ENCODE peak calls at places on chromosomes 13 and 19, in seven cellular contexts. K is SK-N-DZ; S is EL; L is heart right ventricle; B is HFFc6; Q is thoracic aorta; X is stimulated activated CD4-positive, alpha-beta T cell treated with anti-CD3 and anti-CD28 coated beads, Interleukin-4, amount 100 ng/mL, for 1 hour. H is an unnamed sample.

GRCh38 chr13:32257649-32258048 is 57.5 kb downstream of the ZAR1L start:
- DNase-seq in K (no peak), S (no peak), L (no peak), B (no peak), Q (no peak), X (no peak), H (no peak)

GRCh38 chr13:29598321-29598720 is 2.8 kb upstream of the SLC7A1 start:
- DNase-seq in K (peak), S (no peak), L (no peak), B (no peak), Q (no peak), X (no peak), H (no peak)

GRCh38 chr13:25088562-25089221 is 7.2 kb upstream of the PABPC3 start:
- DNase-seq in K (no peak), S (no peak), L (no peak), B (no peak), Q (no peak), X (no peak), H (no peak)

GRCh38 chr13:21033866-21034601 is 27.4 kb downstream of the LATS2 start:
- DNase-seq in K (no peak), S (peak), L (no peak), B (peak), Q (no peak), X (no peak), H (peak)

GRCh38 chr19:56748443-56748842 is 76.9 kb upstream of the ZNF835 start:
- DNase-seq in K (peak), S (no peak), L (no peak), B (peak), Q (no peak), X (no peak), H (peak)

GRCh38 chr13:111326981-111327642 is 6.7 kb downstream of the TEX29 start:
- DNase-seq in K (no peak), S (no peak), L (no peak), B (no peak), Q (no peak), X (no peak), H (no peak)

GRCh38 chr13:81017525-81018152 is 676.7 kb upstream of the SPRY2 start:
- DNase-seq in K (peak), S (peak), L (no peak), B (peak), Q (no peak), X (no peak), H (peak)

GRCh38 chr13:42028113-42028799 is 20.2 kb upstream of the DGKH start:
- DNase-seq in K (no peak), S (no peak), L (no peak), B (no peak), Q (no peak), X (no peak), H (peak)

GRCh38 chr13:112880976-112881540 is 88.0 kb upstream of the MCF2L start:
- DNase-seq in K (no peak), S (no peak), L (peak), B (no peak), Q (no peak), X (no peak), H (no peak)

GRCh38 chr13:87089391-87089790 is 581.8 kb upstream of the SLITRK5 start:
- DNase-seq in K (no peak), S (no peak), L (no peak), B (no peak), Q (no peak), X (no peak), H (no peak)

GRCh38 chr19:48868196-48868886 is at the start of gene PLEKHA4:
- DNase-seq in K (no peak), S (peak), L (peak), B (no peak), Q (no peak), X (no peak), H (peak)

H was measured in kidney tubule cell.